ENCODE peak calls at places on chromosome 21, in eight cellular contexts. Q is stimulated activated CD8-positive, alpha-beta memory T cell treated with anti-CD3 and anti-CD28 coated beads, Interleukin-2, amount 100 ng/mL, for 1 hour; P is activated T-cell treated with anti-CD3 and anti-CD28 coated beads for 1 hour; K is activated CD4-positive, alpha-beta T cell treated with anti-CD3 and anti-CD28 coated beads, Interleukin-2, amount 50 U/mL, for 1 hour; E is activated naive CD4-positive, alpha-beta T cell treated with anti-CD3 and anti-CD28 coated beads, Interleukin-2, amount 50 U/mL, for 16 hours; V is HuH-7.5; S is stimulated activated CD4-positive, alpha-beta T cell treated with anti-CD3 and anti-CD28 coated beads, Interleukin-2, amount 100 ng/mL, for 48 hours; G is GM04503. A is an unnamed sample.

GRCh38 chr21:44494956-44495355 is 39.6 kb downstream of the LRRC3 start:
- DNase-seq in E (no peak), Q (no peak), S (no peak), K (no peak), P (no peak), V (no peak), G (no peak), A (no peak)

GRCh38 chr21:46411691-46412090 is 47.0 kb upstream of the DIP2A start:
- DNase-seq in P (no peak), Q (no peak), E (no peak), V (no peak), S (no peak), K (no peak), G (no peak), A (no peak)

GRCh38 chr21:45319461-45320211 is 31.9 kb upstream of the POFUT2 start:
- DNase-seq in P (no peak), G (peak), S (no peak), Q (no peak), E (no peak), V (no peak), K (no peak), A (no peak)

GRCh38 chr21:43917515-43918384 is 52.7 kb downstream of the AGPAT3 start:
- DNase-seq in E (no peak), Q (no peak), V (no peak), S (peak), G (no peak), K (peak), P (no peak), A (peak)

GRCh38 chr21:17527240-17527639 is 14.4 kb downstream of the CXADR start:
- DNase-seq in S (no peak), Q (no peak), G (no peak), K (no peak), P (no peak), E (no peak), V (no peak), A (no peak)

GRCh38 chr21:16419188-16419874 is 689.5 kb downstream of the USP25 start:
- DNase-seq in K (no peak), P (no peak), G (no peak), S (no peak), E (no peak), Q (no peak), V (peak), A (no peak)

GRCh38 chr21:43716376-43717165 is 2.4 kb upstream of the PDXK start:
- DNase-seq in Q (no peak), V (no peak), P (no peak), S (no peak), K (no peak), G (no peak), E (no peak), A (peak)

GRCh38 chr21:29419422-29419821 is 120.7 kb downstream of the BACH1 start:
- DNase-seq in P (no peak), G (no peak), S (no peak), V (no peak), E (no peak), K (no peak), Q (no peak), A (no peak)

GRCh38 chr21:14913576-14914146 is 151.1 kb downstream of the NRIP1 start:
- DNase-seq in K (no peak), V (no peak), E (no peak), Q (no peak), G (no peak), P (no peak), S (no peak), A (no peak)

GRCh38 chr21:16125274-16125673 is 395.5 kb downstream of the USP25 start:
- DNase-seq in S (no peak), P (no peak), Q (no peak), K (no peak), G (no peak), V (no peak), E (no peak), A (no peak)

GRCh38 chr21:38985423-38986378 is 180.0 kb downstream of the ETS2 start:
- DNase-seq in P (no peak), E (peak), K (no peak), G (peak), Q (no peak), V (no peak), S (peak), A (no peak)

GRCh38 chr21:26850116-26850643 is 5.0 kb upstream of the ADAMTS1 start:
- DNase-seq in G (no peak), Q (no peak), P (no peak), V (no peak), S (no peak), K (no peak), E (no peak), A (peak)

GRCh38 chr21:45078877-45079281 is 4.5 kb downstream of the ADARB1 start:
- DNase-seq in Q (peak), P (peak), V (no peak), E (peak), K (peak), S (peak), G (peak), A (no peak)

GRCh38 chr21:29647353-29647781 is 292.4 kb downstream of the GRIK1 start:
- DNase-seq in Q (no peak), E (no peak), V (no peak), K (no peak), S (no peak), P (no peak), G (no peak), A (no peak)

GRCh38 chr21:40752125-40752524 is 94.8 kb downstream of the DSCAM start:
- DNase-seq in K (no peak), V (no peak), G (no peak), S (no peak), Q (no peak), E (no peak), P (no peak), A (no peak)

GRCh38 chr21:46256501-46256994 is 28.0 kb upstream of the LSS start:
- DNase-seq in G (no peak), Q (no peak), P (no peak), K (no peak), E (no peak), V (no peak), S (no peak), A (no peak)

GRCh38 chr21:41631564-41632461 is 123.9 kb upstream of the TMPRSS2 start:
- DNase-seq in S (no peak), V (no peak), K (no peak), G (no peak), Q (no peak), P (no peak), E (no peak), A (peak)

GRCh38 chr21:15138475-15138874 is 73.7 kb upstream of the NRIP1 start:
- DNase-seq in S (no peak), P (no peak), E (no peak), Q (no peak), K (no peak), G (no peak), V (no peak), A (no peak)

GRCh38 chr21:46294647-46295176 is 8.6 kb downstream of the YBEY start:
- DNase-seq in Q (no peak), G (no peak), P (no peak), S (no peak), V (peak), K (no peak), E (no peak), A (no peak)

GRCh38 chr21:16011719-16012118 is 281.9 kb downstream of the USP25 start:
- DNase-seq in Q (no peak), S (no peak), V (no peak), G (no peak), K (no peak), E (no peak), P (no peak), A (no peak)

GRCh38 chr21:33640697-33641338 is 723 bp downstream of the CRYZL1 start:
- DNase-seq in G (no peak), Q (no peak), K (no peak), S (no peak), V (no peak), E (no peak), P (no peak), A (peak)

GRCh38 chr21:33801424-33802405 is 113.9 kb downstream of the ATP5PO start:
- DNase-seq in P (no peak), G (no peak), V (no peak), S (no peak), E (no peak), K (no peak), Q (no peak), A (peak)

GRCh38 chr21:17697474-17697873 is 84.8 kb upstream of the BTG3 start:
- DNase-seq in S (no peak), K (no peak), Q (no peak), G (no peak), P (no peak), V (no peak), E (no peak), A (no peak)

GRCh38 chr21:16640297-16641027 is 872.4 kb upstream of the CXADR start:
- DNase-seq in K (no peak), G (no peak), S (no peak), E (no peak), Q (no peak), P (no peak), V (no peak), A (no peak)

GRCh38 chr21:45403825-45404725 is 890 bp upstream of the COL18A1 start:
- DNase-seq in Q (no peak), V (peak), S (no peak), K (no peak), G (no peak), P (no peak), E (no peak), A (no peak)

GRCh38 chr21:45098867-45099266 is 24.5 kb downstream of the ADARB1 start:
- DNase-seq in V (peak), K (no peak), G (no peak), S (no peak), P (no peak), Q (no peak), E (no peak), A (peak)

GRCh38 chr21:30582850-30583249 is 7.3 kb downstream of the KRTAP22-2 start:
- DNase-seq in S (no peak), E (no peak), Q (no peak), P (no peak), V (no peak), G (no peak), K (no peak), A (no peak)

GRCh38 chr21:43949499-43950208 is 62.5 kb upstream of the TRAPPC10 start:
- DNase-seq in S (no peak), V (no peak), G (no peak), E (no peak), K (no peak), P (no peak), Q (no peak), A (peak)

A was measured in MM.1S.